ENCODE peak calls at places on chromosome 16, in seven cellular contexts. One of them, this sample, is unnamed.

GRCh38 chr16:11877374-11877773 is 26.0 kb upstream of the RSL1D1 start:
- DNase-seq in ascending aorta: no peak
- DNase-seq in dorsolateral prefrontal cortex: no peak
- DNase-seq in GM23338: no peak
- DNase-seq in MM.1S: no peak
- DNase-seq in IMR-90: peak
- DNase-seq in GM13976: no peak
- DNase-seq in this sample: no peak

GRCh38 chr16:65746941-65747340 is 619.5 kb upstream of the CDH5 start:
- DNase-seq in IMR-90: no peak
- DNase-seq in MM.1S: no peak
- DNase-seq in GM13976: no peak
- DNase-seq in ascending aorta: no peak
- DNase-seq in dorsolateral prefrontal cortex: no peak
- DNase-seq in GM23338: no peak
- DNase-seq in this sample: no peak

GRCh38 chr16:16137110-16137509 is 86.2 kb downstream of the ABCC6 start:
- DNase-seq in MM.1S: no peak
- DNase-seq in GM13976: no peak
- DNase-seq in ascending aorta: no peak
- DNase-seq in IMR-90: no peak
- DNase-seq in GM23338: no peak
- DNase-seq in dorsolateral prefrontal cortex: no peak
- DNase-seq in this sample: no peak

GRCh38 chr16:28925386-28926228 is 569 bp upstream of the RABEP2 start:
- DNase-seq in GM23338: peak
- DNase-seq in GM13976: peak
- DNase-seq in MM.1S: peak
- DNase-seq in dorsolateral prefrontal cortex: peak
- DNase-seq in IMR-90: peak
- DNase-seq in ascending aorta: peak
- DNase-seq in this sample: peak

GRCh38 chr16:5885521-5885920 is 787.9 kb upstream of the EEF2KMT start:
- DNase-seq in MM.1S: no peak
- DNase-seq in ascending aorta: no peak
- DNase-seq in IMR-90: no peak
- DNase-seq in GM13976: no peak
- DNase-seq in GM23338: no peak
- DNase-seq in dorsolateral prefrontal cortex: no peak
- DNase-seq in this sample: no peak

GRCh38 chr16:87853411-87854052 is 15.8 kb downstream of the SLC7A5 start:
- DNase-seq in GM23338: peak
- DNase-seq in GM13976: peak
- DNase-seq in ascending aorta: peak
- DNase-seq in MM.1S: no peak
- DNase-seq in dorsolateral prefrontal cortex: peak
- DNase-seq in IMR-90: peak
- DNase-seq in this sample: peak

GRCh38 chr16:354971-355441 is 2.5 kb upstream of the AXIN1 start:
- DNase-seq in GM23338: no peak
- DNase-seq in ascending aorta: no peak
- DNase-seq in MM.1S: no peak
- DNase-seq in GM13976: no peak
- DNase-seq in IMR-90: no peak
- DNase-seq in dorsolateral prefrontal cortex: no peak
- DNase-seq in this sample: no peak

GRCh38 chr16:66107661-66108060 is 258.8 kb upstream of the CDH5 start:
- DNase-seq in dorsolateral prefrontal cortex: no peak
- DNase-seq in GM13976: no peak
- DNase-seq in MM.1S: no peak
- DNase-seq in IMR-90: peak
- DNase-seq in GM23338: no peak
- DNase-seq in ascending aorta: no peak
- DNase-seq in this sample: peak

GRCh38 chr16:31270795-31271194 is 11.0 kb downstream of the ITGAM start:
- DNase-seq in GM23338: no peak
- DNase-seq in dorsolateral prefrontal cortex: no peak
- DNase-seq in MM.1S: no peak
- DNase-seq in IMR-90: no peak
- DNase-seq in GM13976: no peak
- DNase-seq in ascending aorta: no peak
- DNase-seq in this sample: no peak

GRCh38 chr16:28168991-28169554 is 42.7 kb downstream of the XPO6 start:
- DNase-seq in ascending aorta: no peak
- DNase-seq in MM.1S: no peak
- DNase-seq in GM23338: no peak
- DNase-seq in IMR-90: no peak
- DNase-seq in dorsolateral prefrontal cortex: no peak
- DNase-seq in GM13976: no peak
- DNase-seq in this sample: no peak

GRCh38 chr16:73299349-73299748 is 251.4 kb upstream of the ZFHX3 start:
- DNase-seq in GM23338: no peak
- DNase-seq in IMR-90: no peak
- DNase-seq in dorsolateral prefrontal cortex: no peak
- DNase-seq in GM13976: no peak
- DNase-seq in MM.1S: no peak
- DNase-seq in ascending aorta: no peak
- DNase-seq in this sample: no peak
- TF ChIP-seq CTCF in GM23338: no peak
- TF ChIP-seq CTCF in IMR-90: no peak
- TF ChIP-seq CTCF in dorsolateral prefrontal cortex: no peak
- TF ChIP-seq CTCF in GM13976: no peak
- TF ChIP-seq CTCF in MM.1S: no peak
- TF ChIP-seq CTCF in ascending aorta: no peak
- TF ChIP-seq CTCF in this sample: no peak

GRCh38 chr16:82344157-82344556 is 174.1 kb upstream of the MPHOSPH6 start:
- DNase-seq in GM13976: no peak
- DNase-seq in GM23338: peak
- DNase-seq in dorsolateral prefrontal cortex: no peak
- DNase-seq in MM.1S: no peak
- DNase-seq in ascending aorta: no peak
- DNase-seq in IMR-90: no peak
- DNase-seq in this sample: no peak
- TF ChIP-seq CTCF in GM13976: peak
- TF ChIP-seq CTCF in GM23338: peak
- TF ChIP-seq CTCF in dorsolateral prefrontal cortex: peak
- TF ChIP-seq CTCF in MM.1S: no peak
- TF ChIP-seq CTCF in ascending aorta: peak
- TF ChIP-seq CTCF in IMR-90: no peak
- TF ChIP-seq CTCF in this sample: no peak

GRCh38 chr16:2278956-2279800 is 11.3 kb upstream of the RNPS1 start:
- DNase-seq in dorsolateral prefrontal cortex: no peak
- DNase-seq in GM23338: no peak
- DNase-seq in MM.1S: no peak
- DNase-seq in GM13976: no peak
- DNase-seq in IMR-90: no peak
- DNase-seq in ascending aorta: no peak
- DNase-seq in this sample: no peak
- TF ChIP-seq CTCF in dorsolateral prefrontal cortex: no peak
- TF ChIP-seq CTCF in GM23338: no peak
- TF ChIP-seq CTCF in MM.1S: no peak
- TF ChIP-seq CTCF in GM13976: no peak
- TF ChIP-seq CTCF in IMR-90: no peak
- TF ChIP-seq CTCF in ascending aorta: no peak
- TF ChIP-seq CTCF in this sample: no peak

GRCh38 chr16:4409081-4409932 is 7.1 kb downstream of the CORO7 start:
- DNase-seq in ascending aorta: no peak
- DNase-seq in MM.1S: no peak
- DNase-seq in GM23338: peak
- DNase-seq in IMR-90: no peak
- DNase-seq in dorsolateral prefrontal cortex: peak
- DNase-seq in GM13976: peak
- DNase-seq in this sample: peak
- TF ChIP-seq CTCF in ascending aorta: no peak
- TF ChIP-seq CTCF in MM.1S: no peak
- TF ChIP-seq CTCF in GM23338: peak
- TF ChIP-seq CTCF in IMR-90: no peak
- TF ChIP-seq CTCF in dorsolateral prefrontal cortex: no peak
- TF ChIP-seq CTCF in GM13976: no peak
- TF ChIP-seq CTCF in this sample: peak

DNA sequence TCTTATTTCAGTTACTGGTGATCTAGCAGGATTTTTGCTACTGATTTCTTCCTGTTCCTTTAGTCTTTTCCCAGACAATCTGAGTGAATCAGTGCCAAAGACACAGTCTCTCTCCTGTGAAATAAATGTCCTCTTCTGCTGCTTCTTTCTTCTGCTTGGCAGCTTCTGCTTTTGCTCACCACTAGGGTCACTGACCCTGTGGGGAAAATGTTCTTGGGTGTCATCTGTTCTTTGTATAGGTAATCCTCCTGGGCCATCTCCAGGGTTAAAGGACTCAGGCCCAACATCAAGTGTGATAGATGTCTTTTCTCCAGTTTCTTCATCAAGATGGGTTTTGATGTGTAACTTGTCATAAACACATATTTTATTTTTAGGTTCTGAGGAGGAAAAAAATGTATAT is 5.2 kb downstream of the PALB2 start:
- DNase-seq in dorsolateral prefrontal cortex: no peak
- DNase-seq in GM23338: no peak
- DNase-seq in GM13976: no peak
- DNase-seq in ascending aorta: no peak
- DNase-seq in IMR-90: no peak
- DNase-seq in MM.1S: no peak
- DNase-seq in this sample: no peak
- TF ChIP-seq CTCF in dorsolateral prefrontal cortex: no peak
- TF ChIP-seq CTCF in GM23338: no peak
- TF ChIP-seq CTCF in GM13976: no peak
- TF ChIP-seq CTCF in ascending aorta: no peak
- TF ChIP-seq CTCF in IMR-90: no peak
- TF ChIP-seq CTCF in MM.1S: no peak
- TF ChIP-seq CTCF in this sample: no peak

GRCh38 chr16:10578474-10579316 is 1.7 kb downstream of the EMP2 start:
- DNase-seq in GM23338: no peak
- DNase-seq in dorsolateral prefrontal cortex: no peak
- DNase-seq in ascending aorta: no peak
- DNase-seq in MM.1S: no peak
- DNase-seq in IMR-90: no peak
- DNase-seq in GM13976: no peak
- DNase-seq in this sample: peak
- TF ChIP-seq CTCF in GM23338: no peak
- TF ChIP-seq CTCF in dorsolateral prefrontal cortex: no peak
- TF ChIP-seq CTCF in ascending aorta: no peak
- TF ChIP-seq CTCF in MM.1S: no peak
- TF ChIP-seq CTCF in IMR-90: no peak
- TF ChIP-seq CTCF in GM13976: no peak
- TF ChIP-seq CTCF in this sample: no peak

DNA sequence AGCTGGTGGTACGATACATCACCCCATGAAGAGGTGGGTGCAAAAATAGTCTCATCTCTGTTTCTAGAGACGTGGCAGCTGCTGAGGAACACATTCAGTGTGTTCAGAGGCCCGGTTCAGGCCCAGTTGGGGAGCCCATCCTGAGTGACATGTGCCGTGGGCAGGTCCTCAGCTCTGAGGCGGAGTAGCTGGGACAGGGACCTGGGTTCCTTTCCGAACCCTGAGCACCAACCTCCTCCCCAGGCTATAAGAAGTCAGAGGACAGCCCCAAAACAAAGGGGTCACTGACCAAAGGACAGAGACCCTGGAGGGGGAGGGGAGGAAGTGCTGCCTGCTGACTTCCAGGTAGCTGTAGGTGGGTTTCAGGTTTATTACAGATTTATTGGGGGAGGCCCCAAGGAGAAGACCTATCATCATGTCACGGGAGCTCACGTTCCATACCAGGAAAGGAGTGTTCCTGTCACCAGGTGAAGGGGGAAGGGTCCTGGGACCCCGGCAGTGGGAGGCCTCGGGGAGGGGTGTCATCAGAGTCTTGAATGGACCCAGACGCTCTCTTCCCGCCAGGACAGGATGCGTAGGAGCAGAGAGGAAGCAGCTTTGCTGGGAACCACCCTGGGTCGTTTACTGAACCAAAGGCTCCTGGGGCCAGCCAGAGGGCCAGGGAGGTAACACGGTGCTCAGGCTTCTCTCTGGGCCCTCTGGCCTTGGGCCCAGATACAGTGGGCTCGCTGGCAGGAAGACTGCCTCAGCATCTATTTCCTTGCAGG is 4.9 kb downstream of the LDHD start:
- DNase-seq in dorsolateral prefrontal cortex: no peak
- DNase-seq in MM.1S: no peak
- DNase-seq in ascending aorta: no peak
- DNase-seq in IMR-90: no peak
- DNase-seq in GM23338: no peak
- DNase-seq in GM13976: peak
- DNase-seq in this sample: no peak
- TF ChIP-seq CTCF in dorsolateral prefrontal cortex: no peak
- TF ChIP-seq CTCF in MM.1S: no peak
- TF ChIP-seq CTCF in ascending aorta: no peak
- TF ChIP-seq CTCF in IMR-90: no peak
- TF ChIP-seq CTCF in GM23338: no peak
- TF ChIP-seq CTCF in GM13976: no peak
- TF ChIP-seq CTCF in this sample: no peak

GRCh38 chr16:54843424-54843750 is 87.3 kb upstream of the IRX5 start:
- DNase-seq in MM.1S: peak
- DNase-seq in GM23338: no peak
- DNase-seq in ascending aorta: no peak
- DNase-seq in dorsolateral prefrontal cortex: no peak
- DNase-seq in GM13976: no peak
- DNase-seq in IMR-90: no peak
- DNase-seq in this sample: no peak

GRCh38 chr16:54847609-54848008 is 83.1 kb upstream of the IRX5 start:
- DNase-seq in IMR-90: no peak
- DNase-seq in GM13976: no peak
- DNase-seq in GM23338: no peak
- DNase-seq in ascending aorta: no peak
- DNase-seq in dorsolateral prefrontal cortex: no peak
- DNase-seq in MM.1S: no peak
- DNase-seq in this sample: no peak

GRCh38 chr16:54847207-54847606 is 83.5 kb upstream of the IRX5 start:
- DNase-seq in GM23338: no peak
- DNase-seq in GM13976: no peak
- DNase-seq in dorsolateral prefrontal cortex: no peak
- DNase-seq in IMR-90: no peak
- DNase-seq in MM.1S: no peak
- DNase-seq in ascending aorta: no peak
- DNase-seq in this sample: peak

GRCh38 chr16:54842743-54843423 is 87.8 kb upstream of the IRX5 start:
- DNase-seq in IMR-90: no peak
- DNase-seq in ascending aorta: no peak
- DNase-seq in GM13976: no peak
- DNase-seq in GM23338: no peak
- DNase-seq in MM.1S: peak
- DNase-seq in dorsolateral prefrontal cortex: no peak
- DNase-seq in this sample: no peak

GRCh38 chr16:54846761-54847160 is 83.9 kb upstream of the IRX5 start:
- DNase-seq in IMR-90: no peak
- DNase-seq in GM13976: no peak
- DNase-seq in GM23338: no peak
- DNase-seq in MM.1S: peak
- DNase-seq in ascending aorta: no peak
- DNase-seq in dorsolateral prefrontal cortex: no peak
- DNase-seq in this sample: peak
- TF ChIP-seq CTCF in IMR-90: no peak
- TF ChIP-seq CTCF in GM13976: no peak
- TF ChIP-seq CTCF in GM23338: no peak
- TF ChIP-seq CTCF in MM.1S: no peak
- TF ChIP-seq CTCF in ascending aorta: no peak
- TF ChIP-seq CTCF in dorsolateral prefrontal cortex: no peak
- TF ChIP-seq CTCF in this sample: no peak